ENCODE peak calls at places on chromosome 22, in six cellular contexts. M, F, B, X, A and L are unnamed samples.

GRCh38 chr22:32803020-32803758 is 1.7 kb downstream of the TIMP3 start:
- DNase-seq in M (peak; percentile 69), F (no peak), B (no peak), X (no peak), A (no peak), L (peak; percentile 27)

GRCh38 chr22:38435010-38435409 is 20.0 kb downstream of the KCNJ4 start:
- DNase-seq in M (no peak), F (no peak), B (no peak), X (no peak), A (no peak), L (no peak)

GRCh38 chr22:38843716-38844660 is at the start of gene NPTXR:
- DNase-seq in M (no peak), F (peak; percentile 14), B (peak; percentile 52), X (peak; percentile 14), A (no peak), L (no peak)

GRCh38 chr22:19571207-19571795 is 47.1 kb upstream of the CLDN5 start:
- DNase-seq in M (peak; percentile 14), F (no peak), B (no peak), X (no peak), A (no peak), L (peak; percentile 24)

GRCh38 chr22:33850724-33851123 is 69.6 kb downstream of the LARGE1 start:
- DNase-seq in M (no peak), F (no peak), B (no peak), X (no peak), A (no peak), L (no peak)

GRCh38 chr22:17098379-17098819 is 13.6 kb downstream of the IL17RA start:
- DNase-seq in M (no peak), F (no peak), B (no peak), X (no peak), A (no peak), L (no peak)

GRCh38 chr22:21952586-21953571 is at the start of gene PPM1F:
- DNase-seq in M (peak; percentile 79), F (peak; percentile 68), B (peak; percentile 90), X (peak; percentile 92), A (peak; percentile 94), L (peak; percentile 75)

GRCh38 chr22:47205081-47205491 is 442.6 kb downstream of the TBC1D22A start:
- DNase-seq in M (no peak), F (no peak), B (no peak), X (no peak), A (no peak), L (no peak)

GRCh38 chr22:25409240-25409639 is 155.2 kb upstream of the GRK3 start:
- DNase-seq in M (no peak), F (no peak), B (peak; percentile 49), X (no peak), A (no peak), L (no peak)

GRCh38 chr22:19478466-19479357 is at the start of gene UFD1:
- DNase-seq in M (peak; percentile 82), F (peak; percentile 59), B (peak; percentile 86), X (peak; percentile 71), A (peak; percentile 44), L (peak; percentile 77)

GRCh38 chr22:39535302-39535805 is 2.8 kb upstream of the RPS19BP1 start:
- DNase-seq in M (no peak), F (no peak), B (no peak), X (no peak), A (no peak), L (no peak)

GRCh38 chr22:33014621-33015020 is 43.6 kb downstream of the SYN3 start:
- DNase-seq in M (no peak), F (no peak), B (no peak), X (no peak), A (no peak), L (no peak)

GRCh38 chr22:45082795-45083194 is 73.0 kb upstream of the PHF21B start:
- DNase-seq in M (peak; percentile 25), F (no peak), B (no peak), X (no peak), A (no peak), L (no peak)

GRCh38 chr22:37862570-37863325 is 13.5 kb downstream of the EIF3L start:
- DNase-seq in M (no peak), F (no peak), B (no peak), X (no peak), A (no peak), L (no peak)

GRCh38 chr22:35470903-35471321 is 69.7 kb upstream of the RASD2 start:
- DNase-seq in M (peak; percentile 38), F (no peak), B (no peak), X (no peak), A (no peak), L (peak; percentile 8)

GRCh38 chr22:36931446-36931845 is 18.0 kb downstream of the CSF2RB start:
- DNase-seq in M (no peak), F (no peak), B (no peak), X (no peak), A (no peak), L (no peak)